ENCODE peak calls at places on chromosomes 4 and X, in eight cellular contexts. One of them, this sample, is unnamed.

GRCh38 chr4:173192375-173193162 is 24.0 kb downstream of the GALNT7 start:
- DNase-seq in epithelial cell of esophagus: no peak
- DNase-seq in SK-N-SH: no peak
- DNase-seq in fibroblast of mammary gland: no peak
- DNase-seq in cardiac fibroblast: no peak
- DNase-seq in MM.1S: no peak
- DNase-seq in fibroblast of lung: no peak
- DNase-seq in OCI-LY7: no peak
- DNase-seq in this sample: no peak

GRCh38 chr4:40210776-40211175 is 13.9 kb downstream of the RHOH start:
- DNase-seq in OCI-LY7: no peak
- DNase-seq in cardiac fibroblast: no peak
- DNase-seq in epithelial cell of esophagus: peak
- DNase-seq in MM.1S: no peak
- DNase-seq in SK-N-SH: no peak
- DNase-seq in fibroblast of lung: no peak
- DNase-seq in fibroblast of mammary gland: no peak
- DNase-seq in this sample: no peak

GRCh38 chrX:5051831-5052491 is 1176.7 kb downstream of the NLGN4X start:
- DNase-seq in cardiac fibroblast: peak
- DNase-seq in SK-N-SH: no peak
- DNase-seq in fibroblast of lung: peak
- DNase-seq in MM.1S: no peak
- DNase-seq in OCI-LY7: no peak
- DNase-seq in epithelial cell of esophagus: peak
- DNase-seq in fibroblast of mammary gland: peak
- DNase-seq in this sample: peak

GRCh38 chrX:68420559-68420958 is 12.7 kb downstream of the OPHN1 start:
- DNase-seq in OCI-LY7: no peak
- DNase-seq in fibroblast of lung: peak
- DNase-seq in cardiac fibroblast: no peak
- DNase-seq in MM.1S: peak
- DNase-seq in epithelial cell of esophagus: no peak
- DNase-seq in fibroblast of mammary gland: no peak
- DNase-seq in SK-N-SH: no peak
- DNase-seq in this sample: no peak

GRCh38 chr4:153152453-153153338 is 51.5 kb upstream of the TRIM2 start:
- DNase-seq in epithelial cell of esophagus: peak
- DNase-seq in OCI-LY7: no peak
- DNase-seq in fibroblast of mammary gland: no peak
- DNase-seq in MM.1S: peak
- DNase-seq in SK-N-SH: peak
- DNase-seq in cardiac fibroblast: peak
- DNase-seq in fibroblast of lung: peak
- DNase-seq in this sample: peak

GRCh38 chrX:30302957-30303356 is 6.2 kb downstream of the NR0B1 start:
- DNase-seq in SK-N-SH: no peak
- DNase-seq in MM.1S: no peak
- DNase-seq in fibroblast of mammary gland: peak
- DNase-seq in OCI-LY7: no peak
- DNase-seq in epithelial cell of esophagus: peak
- DNase-seq in cardiac fibroblast: no peak
- DNase-seq in fibroblast of lung: no peak
- DNase-seq in this sample: peak

GRCh38 chr4:102543030-102543505 is 41.9 kb downstream of the NFKB1 start:
- DNase-seq in fibroblast of mammary gland: no peak
- DNase-seq in SK-N-SH: no peak
- DNase-seq in MM.1S: peak
- DNase-seq in OCI-LY7: no peak
- DNase-seq in fibroblast of lung: no peak
- DNase-seq in cardiac fibroblast: no peak
- DNase-seq in epithelial cell of esophagus: peak
- DNase-seq in this sample: no peak

GRCh38 chr4:32022071-32022470 is 1301.9 kb downstream of the PCDH7 start:
- DNase-seq in fibroblast of mammary gland: peak
- DNase-seq in MM.1S: no peak
- DNase-seq in epithelial cell of esophagus: peak
- DNase-seq in OCI-LY7: no peak
- DNase-seq in cardiac fibroblast: peak
- DNase-seq in SK-N-SH: no peak
- DNase-seq in fibroblast of lung: peak
- DNase-seq in this sample: peak

GRCh38 chr4:113871080-113871479 is 108.4 kb downstream of the ARSJ start:
- DNase-seq in cardiac fibroblast: no peak
- DNase-seq in MM.1S: no peak
- DNase-seq in SK-N-SH: no peak
- DNase-seq in fibroblast of lung: no peak
- DNase-seq in fibroblast of mammary gland: no peak
- DNase-seq in OCI-LY7: no peak
- DNase-seq in epithelial cell of esophagus: no peak
- DNase-seq in this sample: no peak

GRCh38 chr4:1082215-1083182 is 30.9 kb downstream of the RNF212 start:
- DNase-seq in fibroblast of lung: peak
- DNase-seq in epithelial cell of esophagus: peak
- DNase-seq in cardiac fibroblast: peak
- DNase-seq in OCI-LY7: no peak
- DNase-seq in MM.1S: peak
- DNase-seq in fibroblast of mammary gland: peak
- DNase-seq in SK-N-SH: no peak
- DNase-seq in this sample: peak

GRCh38 chr4:145686991-145687390 is 7.0 kb downstream of the C4orf51 start:
- DNase-seq in epithelial cell of esophagus: no peak
- DNase-seq in SK-N-SH: no peak
- DNase-seq in MM.1S: no peak
- DNase-seq in OCI-LY7: no peak
- DNase-seq in fibroblast of lung: no peak
- DNase-seq in fibroblast of mammary gland: no peak
- DNase-seq in cardiac fibroblast: no peak
- DNase-seq in this sample: no peak

GRCh38 chr4:175253184-175253902 is 335.2 kb downstream of the ADAM29 start:
- DNase-seq in SK-N-SH: no peak
- DNase-seq in epithelial cell of esophagus: peak
- DNase-seq in fibroblast of lung: no peak
- DNase-seq in MM.1S: peak
- DNase-seq in cardiac fibroblast: peak
- DNase-seq in OCI-LY7: peak
- DNase-seq in fibroblast of mammary gland: peak
- DNase-seq in this sample: peak
- TF ChIP-seq CTCF in SK-N-SH: peak
- TF ChIP-seq CTCF in epithelial cell of esophagus: peak
- TF ChIP-seq CTCF in fibroblast of lung: no peak
- TF ChIP-seq CTCF in MM.1S: peak
- TF ChIP-seq CTCF in cardiac fibroblast: peak
- TF ChIP-seq CTCF in OCI-LY7: peak
- TF ChIP-seq CTCF in fibroblast of mammary gland: peak
- TF ChIP-seq CTCF in this sample: no peak

GRCh38 chr4:15688056-15688455 is 6.4 kb downstream of the FAM200B start:
- DNase-seq in MM.1S: no peak
- DNase-seq in OCI-LY7: no peak
- DNase-seq in cardiac fibroblast: peak
- DNase-seq in epithelial cell of esophagus: no peak
- DNase-seq in fibroblast of mammary gland: peak
- DNase-seq in fibroblast of lung: no peak
- DNase-seq in SK-N-SH: no peak
- DNase-seq in this sample: no peak

GRCh38 chr4:15691346-15692140 is 9.9 kb downstream of the FAM200B start:
- DNase-seq in SK-N-SH: no peak
- DNase-seq in MM.1S: no peak
- DNase-seq in cardiac fibroblast: peak
- DNase-seq in fibroblast of mammary gland: peak
- DNase-seq in epithelial cell of esophagus: peak
- DNase-seq in fibroblast of lung: peak
- DNase-seq in OCI-LY7: no peak
- DNase-seq in this sample: peak

GRCh38 chr4:15694431-15694830 is 8.4 kb upstream of the BST1 start:
- DNase-seq in cardiac fibroblast: no peak
- DNase-seq in fibroblast of lung: peak
- DNase-seq in epithelial cell of esophagus: peak
- DNase-seq in OCI-LY7: no peak
- DNase-seq in MM.1S: no peak
- DNase-seq in fibroblast of mammary gland: no peak
- DNase-seq in SK-N-SH: no peak
- DNase-seq in this sample: no peak

GRCh38 chr4:15689540-15689939 is 7.9 kb downstream of the FAM200B start:
- DNase-seq in cardiac fibroblast: peak
- DNase-seq in fibroblast of lung: peak
- DNase-seq in MM.1S: no peak
- DNase-seq in fibroblast of mammary gland: peak
- DNase-seq in OCI-LY7: no peak
- DNase-seq in SK-N-SH: no peak
- DNase-seq in epithelial cell of esophagus: no peak
- DNase-seq in this sample: no peak

GRCh38 chr4:15690020-15690809 is 8.6 kb downstream of the FAM200B start:
- DNase-seq in SK-N-SH: no peak
- DNase-seq in MM.1S: no peak
- DNase-seq in fibroblast of mammary gland: peak
- DNase-seq in OCI-LY7: no peak
- DNase-seq in cardiac fibroblast: peak
- DNase-seq in fibroblast of lung: peak
- DNase-seq in epithelial cell of esophagus: peak
- DNase-seq in this sample: peak
- H3K4me3 ChIP-seq in SK-N-SH: no peak
- H3K4me3 ChIP-seq in MM.1S: no peak
- H3K4me3 ChIP-seq in fibroblast of mammary gland: no peak
- H3K4me3 ChIP-seq in OCI-LY7: no peak
- H3K4me3 ChIP-seq in cardiac fibroblast: no peak
- H3K4me3 ChIP-seq in fibroblast of lung: no peak
- H3K4me3 ChIP-seq in epithelial cell of esophagus: no peak
- H3K4me3 ChIP-seq in this sample: no peak

GRCh38 chr4:136847881-136848621 is 684.2 kb downstream of the PCDH18 start:
- DNase-seq in SK-N-SH: no peak
- DNase-seq in epithelial cell of esophagus: no peak
- DNase-seq in fibroblast of lung: no peak
- DNase-seq in cardiac fibroblast: no peak
- DNase-seq in OCI-LY7: no peak
- DNase-seq in fibroblast of mammary gland: no peak
- DNase-seq in MM.1S: no peak
- DNase-seq in this sample: no peak
- TF ChIP-seq CTCF in SK-N-SH: no peak
- TF ChIP-seq CTCF in epithelial cell of esophagus: no peak
- TF ChIP-seq CTCF in fibroblast of lung: no peak
- TF ChIP-seq CTCF in cardiac fibroblast: no peak
- TF ChIP-seq CTCF in OCI-LY7: no peak
- TF ChIP-seq CTCF in fibroblast of mammary gland: no peak
- TF ChIP-seq CTCF in MM.1S: no peak
- TF ChIP-seq CTCF in this sample: no peak

GRCh38 chr4:68167166-68167565 is 37.5 kb upstream of the TMPRSS11F start:
- DNase-seq in fibroblast of lung: no peak
- DNase-seq in OCI-LY7: no peak
- DNase-seq in MM.1S: no peak
- DNase-seq in epithelial cell of esophagus: no peak
- DNase-seq in SK-N-SH: no peak
- DNase-seq in cardiac fibroblast: no peak
- DNase-seq in fibroblast of mammary gland: no peak
- DNase-seq in this sample: no peak
- H3K4me3 ChIP-seq in fibroblast of lung: no peak
- H3K4me3 ChIP-seq in OCI-LY7: no peak
- H3K4me3 ChIP-seq in MM.1S: no peak
- H3K4me3 ChIP-seq in epithelial cell of esophagus: no peak
- H3K4me3 ChIP-seq in SK-N-SH: no peak
- H3K4me3 ChIP-seq in cardiac fibroblast: no peak
- H3K4me3 ChIP-seq in fibroblast of mammary gland: no peak
- H3K4me3 ChIP-seq in this sample: no peak

DNA sequence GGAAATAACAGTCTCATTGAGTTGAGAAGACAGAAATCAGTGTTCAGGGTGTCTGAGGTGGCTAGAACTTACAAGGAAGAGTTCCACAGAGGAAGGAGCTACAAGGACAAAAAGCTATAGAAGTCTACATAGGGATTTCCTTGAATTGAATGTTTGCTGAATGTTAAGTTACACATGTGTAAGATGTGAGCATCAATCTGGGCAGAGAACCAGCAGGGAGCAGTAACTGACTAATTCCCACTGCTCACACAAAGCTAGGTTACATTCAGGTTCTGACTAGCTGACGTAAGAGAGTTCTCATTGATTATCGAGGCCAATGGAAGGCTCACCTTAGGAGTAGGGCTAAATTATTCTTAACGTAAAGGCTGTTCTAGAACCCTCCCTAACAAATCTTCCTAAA is 60.5 kb downstream of the SLC30A9 start:
- DNase-seq in epithelial cell of esophagus: no peak
- DNase-seq in MM.1S: no peak
- DNase-seq in OCI-LY7: no peak
- DNase-seq in cardiac fibroblast: no peak
- DNase-seq in fibroblast of lung: peak
- DNase-seq in SK-N-SH: no peak
- DNase-seq in fibroblast of mammary gland: peak
- DNase-seq in this sample: peak
- TF ChIP-seq CTCF in epithelial cell of esophagus: no peak
- TF ChIP-seq CTCF in MM.1S: no peak
- TF ChIP-seq CTCF in OCI-LY7: no peak
- TF ChIP-seq CTCF in cardiac fibroblast: no peak
- TF ChIP-seq CTCF in fibroblast of lung: no peak
- TF ChIP-seq CTCF in SK-N-SH: no peak
- TF ChIP-seq CTCF in fibroblast of mammary gland: no peak
- TF ChIP-seq CTCF in this sample: no peak

GRCh38 chr4:2172627-2173231 is 69.2 kb downstream of the HAUS3 start:
- DNase-seq in fibroblast of mammary gland: no peak
- DNase-seq in cardiac fibroblast: no peak
- DNase-seq in OCI-LY7: no peak
- DNase-seq in MM.1S: no peak
- DNase-seq in SK-N-SH: no peak
- DNase-seq in fibroblast of lung: no peak
- DNase-seq in epithelial cell of esophagus: no peak
- DNase-seq in this sample: no peak
- H3K4me3 ChIP-seq in fibroblast of mammary gland: no peak
- H3K4me3 ChIP-seq in cardiac fibroblast: no peak
- H3K4me3 ChIP-seq in OCI-LY7: no peak
- H3K4me3 ChIP-seq in MM.1S: no peak
- H3K4me3 ChIP-seq in SK-N-SH: no peak
- H3K4me3 ChIP-seq in fibroblast of lung: no peak
- H3K4me3 ChIP-seq in epithelial cell of esophagus: no peak
- H3K4me3 ChIP-seq in this sample: no peak

This sample was measured in foreskin fibroblast.